ENCODE peak calls at places on chromosomes 4 and X, in five cellular contexts. H is GM12878, U is SK-N-SH, S is A549, B is H1. Y is an unnamed sample.

GRCh38 chrX:40434947-40435346 is 145.8 kb upstream of the ATP6AP2 start:
- DNase-seq in S (no peak), U (peak), B (no peak), H (no peak), Y (no peak)

GRCh38 chr4:78613522-78614311 is 62.1 kb downstream of the ANXA3 start:
- DNase-seq in H (peak), S (no peak), B (no peak), U (no peak), Y (no peak)

GRCh38 chr4:118221193-118221800 is 131.5 kb downstream of the PRSS12 start:
- DNase-seq in U (no peak), B (no peak), H (no peak), S (no peak), Y (no peak)

GRCh38 chrX:134294548-134294947 is 57.6 kb downstream of the CCDC160 start:
- DNase-seq in S (no peak), U (peak), B (no peak), H (no peak), Y (no peak)

GRCh38 chr4:59612235-59612634 is 1587.9 kb upstream of the ADGRL3 start:
- DNase-seq in S (peak), U (no peak), H (no peak), B (no peak), Y (no peak)

GRCh38 chrX:10156199-10157031 is at the start of gene CLCN4:
- DNase-seq in S (peak), H (no peak), U (peak), B (no peak), Y (peak)

GRCh38 chr4:89303177-89303576 is 4.4 kb downstream of the GPRIN3 start:
- DNase-seq in S (peak), U (no peak), B (no peak), H (no peak), Y (no peak)

GRCh38 chr4:101693842-101694398 is 96.6 kb upstream of the BANK1 start:
- DNase-seq in U (peak), S (peak), H (no peak), B (no peak), Y (no peak)

GRCh38 chr4:6115746-6116586 is 84.4 kb downstream of the JAKMIP1 start:
- DNase-seq in U (no peak), H (no peak), B (no peak), S (no peak), Y (no peak)

GRCh38 chr4:173443121-173443520 is 44.2 kb upstream of the SCRG1 start:
- DNase-seq in S (no peak), U (no peak), B (no peak), H (no peak), Y (no peak)
- TF ChIP-seq EP300 in S (no peak), U (no peak), B (no peak), H (no peak), Y (no peak)

DNA sequence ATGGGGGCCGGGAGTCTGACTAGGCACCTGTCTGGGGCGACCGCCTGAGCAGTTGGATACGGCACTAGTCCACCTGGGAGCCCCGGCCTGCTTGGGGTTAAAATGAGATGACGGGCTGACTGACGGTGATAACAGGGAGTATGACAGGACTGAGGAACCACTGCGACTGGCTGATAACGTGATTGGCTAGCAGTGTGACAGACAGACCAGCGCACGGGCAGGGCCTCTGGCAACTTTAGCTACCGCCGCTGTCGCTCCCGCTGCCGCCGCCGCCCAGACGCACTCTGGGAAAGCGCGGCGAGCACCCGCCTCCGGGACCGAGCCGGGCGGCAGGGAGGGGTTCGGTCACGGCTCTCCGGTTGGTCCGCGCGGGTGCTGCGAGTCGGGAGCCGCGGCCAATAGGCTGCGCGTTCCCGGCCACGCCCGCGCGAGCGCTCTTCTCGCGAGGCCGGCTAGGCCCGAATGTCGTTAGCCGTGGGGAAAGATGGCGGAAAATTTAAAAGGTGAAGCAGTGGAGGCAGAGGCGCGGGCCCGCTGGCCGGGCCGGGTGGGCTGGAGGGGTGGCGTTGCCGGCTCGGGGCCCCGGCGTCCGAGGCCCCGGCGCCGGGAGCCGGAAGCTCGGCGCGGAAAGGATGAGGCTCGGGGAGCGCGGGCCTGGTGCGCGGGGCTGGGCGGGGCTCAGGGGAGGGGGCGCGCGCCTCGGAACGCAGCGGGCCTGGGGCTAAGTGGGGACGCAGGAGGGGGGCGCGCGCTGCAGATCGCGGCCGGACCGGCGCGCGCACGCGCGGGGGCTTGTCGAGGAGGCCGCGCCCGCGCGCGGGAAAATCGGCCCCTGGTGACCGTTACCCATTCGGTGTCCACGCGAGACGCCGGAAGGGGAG is at the start of gene SUV39H1:
- DNase-seq in B (no peak), H (peak), U (peak), S (peak), Y (peak)
- TF ChIP-seq EP300 in B (no peak), H (no peak), U (no peak), S (no peak), Y (no peak)

GRCh38 chr4:3775011-3775410 is 8.8 kb downstream of the ADRA2C start:
- DNase-seq in B (no peak), H (no peak), U (no peak), S (no peak), Y (no peak)
- TF ChIP-seq EP300 in B (no peak), H (no peak), U (no peak), S (no peak), Y (no peak)

GRCh38 chr4:83012631-83013419 is 2.2 kb upstream of the LIN54 start:
- DNase-seq in B (peak), S (peak), H (peak), U (peak), Y (peak)

GRCh38 chr4:83010522-83011318 is at the start of gene LIN54:
- DNase-seq in H (no peak), U (peak), B (no peak), S (peak), Y (peak)

GRCh38 chr4:83011779-83012630 is 1.4 kb upstream of the LIN54 start:
- DNase-seq in S (peak), H (no peak), B (no peak), U (no peak), Y (no peak)

GRCh38 chr4:83010111-83010521 is 507 bp downstream of the LIN54 start:
- DNase-seq in H (no peak), U (no peak), B (no peak), S (no peak), Y (no peak)

DNA sequence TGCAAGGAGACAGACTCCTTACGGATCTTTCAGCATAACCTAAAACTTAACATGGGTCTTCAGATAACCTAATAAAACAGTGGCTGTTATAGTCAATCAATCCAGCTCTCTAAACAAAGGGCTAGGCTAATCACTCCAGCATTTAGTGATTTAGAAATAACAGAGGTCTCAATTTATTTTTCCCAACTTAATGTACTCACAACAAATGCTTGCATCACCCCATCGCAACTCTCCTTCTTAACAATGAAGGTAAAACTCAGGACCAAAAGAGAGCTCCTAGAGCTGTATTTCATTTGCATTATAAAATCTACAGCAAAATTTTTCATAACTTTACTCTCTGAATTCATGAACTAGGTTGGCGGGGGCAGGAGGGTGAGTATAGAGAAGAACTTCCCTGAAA is 1.1 kb downstream of the LIN54 start:
- DNase-seq in U (no peak), H (no peak), S (no peak), B (no peak), Y (no peak)
- TF ChIP-seq EP300 in U (no peak), H (no peak), S (no peak), B (no peak), Y (no peak)

GRCh38 chr4:41069268-41069667 is 145.1 kb downstream of the APBB2 start:
- DNase-seq in H (no peak), S (no peak), U (no peak), B (no peak), Y (no peak)
- TF ChIP-seq EP300 in H (no peak), S (no peak), U (no peak), B (no peak), Y (no peak)

DNA sequence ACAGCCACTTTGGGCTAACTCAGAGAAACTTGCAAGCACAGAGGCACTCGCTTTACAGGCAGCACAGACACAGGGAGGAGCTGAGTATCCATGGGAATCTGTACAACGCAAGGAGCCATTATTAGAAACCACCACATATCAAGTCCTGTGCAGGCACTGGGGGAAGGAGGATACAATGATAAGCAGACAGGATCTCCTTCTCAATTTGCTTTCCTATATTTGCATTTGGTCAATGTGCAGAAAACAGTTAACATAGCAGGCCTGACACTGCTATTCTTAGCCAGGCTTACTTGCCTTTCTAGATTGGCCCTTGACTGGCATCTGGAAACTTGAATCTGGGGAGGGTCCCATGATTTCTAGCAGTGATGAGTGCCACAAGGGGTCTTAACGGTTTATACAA is 65.8 kb downstream of the TEC start:
- DNase-seq in H (no peak), U (no peak), S (no peak), B (no peak), Y (no peak)
- TF ChIP-seq EP300 in H (peak), U (no peak), S (no peak), B (no peak), Y (no peak)

GRCh38 chrX:23705235-23705634 is 37.8 kb downstream of the ACOT9 start:
- DNase-seq in H (no peak), B (no peak), U (no peak), S (no peak), Y (no peak)
- TF ChIP-seq EP300 in H (no peak), B (no peak), U (no peak), S (no peak), Y (no peak)